ENCODE peak calls at places on chromosomes 13 and 19, in nine cellular contexts. S is nucleus accumbens; H is GM23248; V is hypothalamus; G is CD8-positive, alpha-beta T cell; D is neural progenitor cell; U is cardiac muscle cell; W is brain microvascular endothelial cell; T is Calu3. Z is an unnamed sample.

GRCh38 chr13:42123600-42123999 is 75.2 kb downstream of the DGKH start:
- DNase-seq in D (no peak), S (no peak), H (no peak), G (no peak), T (no peak), U (no peak), W (no peak), V (no peak), Z (no peak)

GRCh38 chr13:51714663-51715168 is 89.2 kb downstream of the DHRS12 start:
- DNase-seq in T (peak; percentile 19), U (no peak), G (no peak), H (peak; percentile 75), S (no peak), D (no peak), V (no peak), W (peak; percentile 77), Z (no peak)

GRCh38 chr19:40827386-40828247 is 22.6 kb downstream of the CYP2A6 start:
- DNase-seq in W (no peak), S (no peak), D (no peak), H (no peak), V (no peak), U (no peak), G (no peak), T (no peak), Z (no peak)

GRCh38 chr13:31945202-31945978 is 86.2 kb upstream of the FRY start:
- DNase-seq in V (no peak), H (peak; percentile 96), G (no peak), D (peak; percentile 41), U (peak; percentile 79), T (peak; percentile 46), W (peak; percentile 60), S (no peak), Z (peak; percentile 84)

GRCh38 chr13:30371649-30372265 is 50.5 kb upstream of the UBE2L5 start:
- DNase-seq in G (peak; percentile 43), W (peak; percentile 57), H (peak; percentile 86), T (peak; percentile 20), V (no peak), D (no peak), U (peak; percentile 26), S (no peak), Z (peak; percentile 28)

GRCh38 chr19:48813123-48813911 is 2.5 kb upstream of the BCAT2 start:
- DNase-seq in D (peak; percentile 42), T (no peak), V (no peak), W (no peak), G (no peak), S (no peak), H (no peak), U (no peak), Z (no peak)

GRCh38 chr13:23567792-23568480 is 2.3 kb upstream of the TNFRSF19 start:
- DNase-seq in G (no peak), H (no peak), V (no peak), U (peak; percentile 19), W (peak; percentile 24), S (no peak), T (peak; percentile 14), D (peak; percentile 90), Z (no peak)

GRCh38 chr19:4730740-4731171 is 7.1 kb upstream of the DPP9 start:
- DNase-seq in V (no peak), H (peak; percentile 31), S (no peak), W (no peak), T (peak; percentile 57), U (no peak), G (peak; percentile 50), D (no peak), Z (no peak)

GRCh38 chr19:56504581-56504980 is 3.1 kb upstream of the ZNF471 start:
- DNase-seq in U (peak; percentile 60), G (no peak), V (no peak), T (no peak), H (peak; percentile 42), W (peak; percentile 54), D (no peak), S (no peak), Z (no peak)

GRCh38 chr13:95150555-95150954 is 150.7 kb downstream of the ABCC4 start:
- DNase-seq in W (no peak), G (no peak), D (no peak), U (no peak), T (no peak), V (no peak), S (no peak), H (no peak), Z (no peak)

GRCh38 chr13:100560498-100561215 is 27.9 kb downstream of the GGACT start:
- DNase-seq in W (no peak), U (no peak), S (no peak), T (no peak), D (no peak), H (no peak), G (no peak), V (peak; percentile 25), Z (no peak)

GRCh38 chr19:38369584-38369983 is 4.8 kb upstream of the PSMD8 start:
- DNase-seq in U (no peak), V (no peak), H (no peak), W (no peak), S (no peak), G (no peak), D (no peak), T (no peak), Z (no peak)

GRCh38 chr13:95745752-95746151 is 68.8 kb downstream of the DNAJC3 start:
- DNase-seq in T (no peak), S (no peak), W (no peak), G (no peak), H (no peak), V (no peak), U (peak; percentile 11), D (no peak), Z (no peak)

GRCh38 chr19:18167975-18168645 is 5.5 kb upstream of the IFI30 start:
- DNase-seq in U (peak; percentile 52), D (peak; percentile 67), H (peak; percentile 62), S (no peak), V (no peak), T (peak; percentile 56), G (no peak), W (peak; percentile 16), Z (peak; percentile 86)

GRCh38 chr13:113098163-113098732 is 7.3 kb upstream of the F7 start:
- DNase-seq in S (no peak), D (no peak), U (no peak), H (peak; percentile 83), V (no peak), G (no peak), W (peak; percentile 63), T (no peak), Z (peak; percentile 79)

GRCh38 chr19:958967-959685 is 25.0 kb upstream of the WDR18 start:
- DNase-seq in H (peak; percentile 67), S (no peak), U (peak; percentile 35), D (no peak), T (no peak), W (peak; percentile 31), G (no peak), V (no peak), Z (no peak)

GRCh38 chr13:30659980-30660379 is 42.3 kb downstream of the USPL1 start:
- DNase-seq in G (no peak), D (no peak), U (no peak), W (no peak), T (no peak), V (no peak), S (no peak), H (no peak), Z (no peak)

GRCh38 chr19:10888421-10888866 is 17.1 kb downstream of the CARM1 start:
- DNase-seq in G (no peak), T (no peak), U (no peak), V (no peak), D (peak; percentile 73), H (no peak), W (no peak), S (no peak), Z (no peak)

GRCh38 chr13:52664269-52664668 is 11.6 kb downstream of the SUGT1 start:
- DNase-seq in G (no peak), D (no peak), H (no peak), T (no peak), U (no peak), S (no peak), V (no peak), W (no peak), Z (no peak)

GRCh38 chr19:6186435-6186834 is 51.0 kb downstream of the ACSBG2 start:
- DNase-seq in D (no peak), S (no peak), W (no peak), G (no peak), U (no peak), V (no peak), T (no peak), H (no peak), Z (no peak)

GRCh38 chr13:49791753-49792549 is 531 bp downstream of the KPNA3 start:
- DNase-seq in H (peak; percentile 70), G (peak; percentile 32), W (peak; percentile 39), D (peak; percentile 66), T (peak; percentile 28), S (no peak), U (peak; percentile 53), V (peak; percentile 39), Z (peak; percentile 84)

GRCh38 chr13:39773833-39774232 is 118.4 kb downstream of the COG6 start:
- DNase-seq in G (no peak), H (peak; percentile 56), U (no peak), T (no peak), D (no peak), W (peak; percentile 73), S (no peak), V (no peak), Z (peak; percentile 41)

GRCh38 chr13:28338202-28338601 is 156.7 kb downstream of the FLT1 start:
- DNase-seq in D (no peak), U (no peak), W (no peak), T (no peak), S (no peak), G (no peak), H (no peak), V (no peak), Z (no peak)